ENCODE peak calls at places on chromosomes 16 and 17, in six cellular contexts. P is cardiac muscle cell; H is astrocyte of the cerebellum; Q is CD4-positive, alpha-beta T cell; S is tibial nerve; L is nephron progenitor cell. M is an unnamed sample.

GRCh38 chr17:58534901-58535421 is 20.5 kb upstream of the MTMR4 start:
- DNase-seq in P (peak; percentile 67), H (no peak), Q (no peak), S (no peak), L (no peak), M (no peak)

GRCh38 chr16:65624696-65625095 is 502.8 kb upstream of the CDH11 start:
- DNase-seq in P (peak; percentile 76), H (no peak), Q (no peak), S (no peak), L (no peak), M (no peak)

GRCh38 chr16:72932050-72932449 is 115.9 kb downstream of the ZFHX3 start:
- DNase-seq in P (peak; percentile 27), H (no peak), Q (no peak), S (no peak), L (no peak), M (no peak)

GRCh38 chr16:50309156-50309526 is 42.8 kb downstream of the ADCY7 start:
- DNase-seq in P (no peak), H (no peak), Q (no peak), S (no peak), L (no peak), M (no peak)

GRCh38 chr16:47359478-47359877 is 101.4 kb downstream of the ITFG1 start:
- DNase-seq in P (no peak), H (no peak), Q (no peak), S (no peak), L (no peak), M (peak; percentile 14)

GRCh38 chr16:2968738-2969544 is at the start of gene PAQR4:
- DNase-seq in P (peak; percentile 91), H (peak; percentile 42), Q (peak; percentile 63), S (peak; percentile 53), L (peak; percentile 92), M (peak; percentile 97)

GRCh38 chr17:58242171-58242784 is 3.9 kb downstream of the LPO start:
- DNase-seq in P (no peak), H (no peak), Q (no peak), S (no peak), L (no peak), M (no peak)

GRCh38 chr17:76968707-76969597 is 100.7 kb downstream of the MGAT5B start:
- DNase-seq in P (peak; percentile 15), H (peak; percentile 6), Q (peak; percentile 42), S (no peak), L (peak; percentile 77), M (peak; percentile 65)

GRCh38 chr16:11355862-11356261 is 10.6 kb downstream of the RMI2 start:
- DNase-seq in P (no peak), H (no peak), Q (no peak), S (no peak), L (no peak), M (no peak)

GRCh38 chr17:82375359-82376041 is 3.9 kb downstream of the UTS2R start:
- DNase-seq in P (no peak), H (no peak), Q (no peak), S (no peak), L (no peak), M (no peak)

GRCh38 chr17:15883617-15884111 is 61.3 kb upstream of the ADORA2B start:
- DNase-seq in P (peak; percentile 83), H (peak; percentile 67), Q (no peak), S (no peak), L (no peak), M (no peak)

GRCh38 chr16:88740727-88741055 is 34.4 kb downstream of the CTU2 start:
- DNase-seq in P (no peak), H (no peak), Q (no peak), S (no peak), L (no peak), M (no peak)

GRCh38 chr16:5442986-5443385 is 345.4 kb upstream of the EEF2KMT start:
- DNase-seq in P (no peak), H (no peak), Q (no peak), S (no peak), L (no peak), M (no peak)

GRCh38 chr17:78529251-78529650 is 47.9 kb downstream of the DNAH17 start:
- DNase-seq in P (no peak), H (no peak), Q (no peak), S (no peak), L (no peak), M (no peak)

GRCh38 chr17:43021739-43022512 is at the start of gene VAT1:
- DNase-seq in P (peak; percentile 84), H (no peak), Q (peak; percentile 59), S (peak; percentile 74), L (peak; percentile 87), M (peak; percentile 88)

GRCh38 chr16:3129137-3130131 is 5.4 kb upstream of the ZNF213 start:
- DNase-seq in P (peak; percentile 92), H (peak; percentile 76), Q (peak; percentile 66), S (peak; percentile 82), L (peak; percentile 70), M (peak; percentile 89)

GRCh38 chr17:73553311-73553710 is 90.9 kb downstream of the SDK2 start:
- DNase-seq in P (no peak), H (no peak), Q (no peak), S (no peak), L (no peak), M (no peak)

GRCh38 chr16:77896357-77896972 is 108.1 kb downstream of the VAT1L start:
- DNase-seq in P (peak; percentile 21), H (no peak), Q (no peak), S (no peak), L (no peak), M (no peak)

GRCh38 chr16:11880047-11880446 is 28.7 kb upstream of the RSL1D1 start:
- DNase-seq in P (no peak), H (no peak), Q (no peak), S (no peak), L (no peak), M (no peak)

GRCh38 chr16:20620770-20621169 is 44.6 kb upstream of the ACSM2B start:
- DNase-seq in P (no peak), H (no peak), Q (no peak), S (no peak), L (no peak), M (no peak)

GRCh38 chr17:75525806-75526554 is 483 bp downstream of the LLGL2 start:
- DNase-seq in P (no peak), H (no peak), Q (no peak), S (no peak), L (peak; percentile 48), M (peak; percentile 35)

GRCh38 chr16:8733849-8734540 is 59.6 kb downstream of the ABAT start:
- DNase-seq in P (no peak), H (no peak), Q (no peak), S (no peak), L (no peak), M (no peak)

GRCh38 chr16:24728891-24729242 is 584 bp upstream of the TNRC6A start:
- DNase-seq in P (no peak), H (no peak), Q (no peak), S (no peak), L (no peak), M (no peak)

GRCh38 chr17:46773676-46774075 is 44.8 kb downstream of the WNT3 start:
- DNase-seq in P (no peak), H (no peak), Q (no peak), S (no peak), L (no peak), M (no peak)

GRCh38 chr17:31593806-31594205 is 202.3 kb downstream of the RAB11FIP4 start:
- DNase-seq in P (no peak), H (no peak), Q (no peak), S (no peak), L (no peak), M (no peak)

GRCh38 chr16:87628940-87629339 is 26.6 kb downstream of the JPH3 start:
- DNase-seq in P (peak; percentile 3), H (no peak), Q (no peak), S (no peak), L (no peak), M (no peak)

GRCh38 chr17:77390870-77391269 is 250.1 kb downstream of the SEC14L1 start:
- DNase-seq in P (no peak), H (no peak), Q (no peak), S (no peak), L (no peak), M (no peak)

DNA sequence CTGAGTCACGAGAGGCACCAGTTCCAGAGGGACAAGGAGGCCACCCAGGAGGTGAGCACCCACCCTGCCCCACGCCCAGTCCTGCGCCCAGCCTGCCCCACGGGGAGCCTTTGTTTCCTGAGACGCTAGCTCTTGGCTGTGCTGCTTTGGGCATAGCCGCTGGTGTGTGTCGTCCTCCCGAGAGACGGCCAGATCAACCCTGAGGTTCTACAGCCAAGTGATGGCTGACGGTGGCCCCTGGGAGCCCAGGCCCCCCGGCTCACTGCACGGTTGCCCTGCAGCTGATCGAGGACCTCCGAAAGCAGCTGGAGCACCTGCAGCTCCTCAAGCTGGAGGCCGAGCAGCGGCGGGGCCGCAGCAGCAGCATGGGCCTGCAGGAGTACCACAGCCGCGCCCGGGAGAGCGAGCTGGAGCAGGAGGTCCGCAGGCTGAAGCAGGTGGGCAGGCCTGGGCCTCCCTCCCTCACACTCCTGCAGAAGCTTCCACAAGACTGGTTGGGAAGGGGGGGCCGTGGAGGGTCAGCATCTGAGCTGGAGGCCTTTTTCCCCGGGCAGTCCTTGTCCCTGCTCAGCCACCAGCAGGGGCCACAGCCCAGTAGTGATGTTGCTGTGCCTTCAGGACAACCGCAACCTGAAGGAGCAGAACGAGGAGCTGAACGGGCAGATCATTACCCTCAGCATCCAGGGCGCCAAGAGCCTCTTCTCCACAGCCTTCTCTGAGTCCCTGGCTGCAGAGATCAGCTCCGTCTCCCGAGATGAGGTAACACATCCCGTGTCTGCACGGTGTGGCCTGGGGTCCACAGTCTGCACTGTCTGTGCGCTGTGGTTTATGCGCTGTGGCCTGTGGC is 7.4 kb upstream of the CAPN15 start:
- DNase-seq in P (no peak), H (no peak), Q (no peak), S (no peak), L (no peak), M (no peak)
- TF ChIP-seq CTCF in P (no peak), H (no peak), Q (no peak), S (no peak), L (no peak), M (no peak)

GRCh38 chr16:35102780-35103403 is 1643.5 kb downstream of the TP53TG3F start:
- DNase-seq in P (no peak), H (no peak), Q (no peak), S (no peak), L (no peak), M (no peak)
- TF ChIP-seq CTCF in P (no peak), H (no peak), Q (no peak), S (no peak), L (no peak), M (no peak)

DNA sequence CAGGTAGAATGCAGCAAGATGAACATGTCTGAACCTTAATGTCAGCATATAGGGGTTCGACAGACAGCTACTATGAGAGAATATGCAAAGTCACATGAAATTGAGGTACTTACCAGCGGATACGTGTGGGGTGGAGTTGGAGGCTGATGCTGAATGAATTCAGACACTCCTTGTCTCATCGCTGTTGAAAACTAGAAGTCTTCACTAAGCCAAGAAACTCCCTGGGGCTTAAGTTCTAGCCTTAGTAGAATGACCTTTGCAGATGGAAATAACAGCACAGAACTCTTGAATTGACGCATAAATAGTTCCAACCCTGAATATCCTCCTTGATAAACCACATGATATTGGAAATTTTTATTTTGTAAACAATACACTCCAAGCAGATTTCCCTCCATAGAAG is 32.9 kb upstream of the MYOCD start:
- DNase-seq in P (no peak), H (no peak), Q (no peak), S (no peak), L (no peak), M (no peak)
- TF ChIP-seq CTCF in P (no peak), H (no peak), Q (no peak), S (no peak), L (no peak), M (no peak)

DNA sequence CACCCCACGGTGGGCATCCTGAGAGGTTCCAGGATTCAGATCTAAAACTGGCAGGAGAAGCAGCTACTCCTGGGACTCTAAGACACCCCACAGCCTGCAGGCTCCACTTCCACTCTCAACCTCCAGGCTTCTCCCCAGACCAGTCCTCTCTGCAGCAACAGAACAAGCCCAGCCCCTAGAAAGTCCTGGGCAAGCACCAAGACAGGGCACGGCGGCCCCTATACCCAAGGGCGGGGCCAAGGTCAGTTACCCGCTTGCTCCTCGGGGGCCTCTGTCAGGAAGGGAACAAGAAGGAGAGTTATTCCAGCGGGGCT is 62.8 kb downstream of the MYO18A start:
- DNase-seq in P (no peak), H (no peak), Q (no peak), S (no peak), L (no peak), M (no peak)
- TF ChIP-seq CTCF in P (no peak), H (no peak), Q (peak; percentile 56), S (no peak), L (peak; percentile 44), M (no peak)

M was measured in Calu3.